ENCODE peak calls at places on chromosome 19, in six cellular contexts. One of them, this sample, is unnamed.

GRCh38 chr19:27745978-27746542 is 1466.9 kb downstream of the UQCRFS1 start:
- DNase-seq in tibial artery: no peak
- DNase-seq in AG04449: no peak
- DNase-seq in PC-9: no peak
- DNase-seq in AG10803: no peak
- DNase-seq in adrenal gland: no peak
- DNase-seq in this sample: no peak

GRCh38 chr19:33450689-33451088 is 70.9 kb downstream of the PEPD start:
- DNase-seq in AG04449: no peak
- DNase-seq in PC-9: no peak
- DNase-seq in tibial artery: no peak
- DNase-seq in adrenal gland: no peak
- DNase-seq in AG10803: no peak
- DNase-seq in this sample: no peak

GRCh38 chr19:50780753-50781480 is 9.3 kb upstream of the ACP4 start:
- DNase-seq in PC-9: no peak
- DNase-seq in AG10803: no peak
- DNase-seq in AG04449: no peak
- DNase-seq in adrenal gland: no peak
- DNase-seq in tibial artery: no peak
- DNase-seq in this sample: no peak

GRCh38 chr19:33365676-33366075 is 7.8 kb upstream of the CEBPG start:
- DNase-seq in AG04449: no peak
- DNase-seq in adrenal gland: no peak
- DNase-seq in PC-9: no peak
- DNase-seq in tibial artery: no peak
- DNase-seq in AG10803: no peak
- DNase-seq in this sample: no peak

GRCh38 chr19:20278342-20278741 is 111.3 kb downstream of the ZNF486 start:
- DNase-seq in AG04449: no peak
- DNase-seq in adrenal gland: no peak
- DNase-seq in PC-9: peak; percentile 47
- DNase-seq in AG10803: no peak
- DNase-seq in tibial artery: no peak
- DNase-seq in this sample: peak; percentile 9

GRCh38 chr19:19562665-19563347 is 24.7 kb downstream of the CILP2 start:
- DNase-seq in adrenal gland: no peak
- DNase-seq in AG04449: no peak
- DNase-seq in PC-9: no peak
- DNase-seq in AG10803: no peak
- DNase-seq in tibial artery: no peak
- DNase-seq in this sample: no peak

GRCh38 chr19:38045554-38046253 is 138.7 kb downstream of the SIPA1L3 start:
- DNase-seq in adrenal gland: no peak
- DNase-seq in PC-9: no peak
- DNase-seq in AG10803: no peak
- DNase-seq in AG04449: no peak
- DNase-seq in tibial artery: no peak
- DNase-seq in this sample: peak; percentile 37

GRCh38 chr19:36488816-36489138 is 584 bp downstream of the ZNF566 start:
- DNase-seq in PC-9: peak; percentile 38
- DNase-seq in tibial artery: no peak
- DNase-seq in AG04449: no peak
- DNase-seq in adrenal gland: peak; percentile 35
- DNase-seq in AG10803: peak; percentile 4
- DNase-seq in this sample: peak; percentile 74

GRCh38 chr19:36008336-36008978 is at the start of gene SYNE4:
- DNase-seq in adrenal gland: no peak
- DNase-seq in tibial artery: no peak
- DNase-seq in PC-9: peak; percentile 66
- DNase-seq in AG10803: no peak
- DNase-seq in AG04449: no peak
- DNase-seq in this sample: no peak

GRCh38 chr19:33410915-33411401 is 37.4 kb downstream of the CEBPG start:
- DNase-seq in AG10803: no peak
- DNase-seq in AG04449: no peak
- DNase-seq in adrenal gland: no peak
- DNase-seq in PC-9: no peak
- DNase-seq in tibial artery: no peak
- DNase-seq in this sample: no peak

GRCh38 chr19:55261671-55262126 is 2.9 kb upstream of the PPP6R1 start:
- DNase-seq in AG04449: no peak
- DNase-seq in PC-9: no peak
- DNase-seq in adrenal gland: no peak
- DNase-seq in AG10803: no peak
- DNase-seq in tibial artery: no peak
- DNase-seq in this sample: no peak

GRCh38 chr19:19406878-19407639 is 1.6 kb downstream of the GATAD2A start:
- DNase-seq in AG10803: peak; percentile 57
- DNase-seq in PC-9: peak; percentile 65
- DNase-seq in tibial artery: no peak
- DNase-seq in adrenal gland: peak; percentile 67
- DNase-seq in AG04449: no peak
- DNase-seq in this sample: peak; percentile 74

GRCh38 chr19:17243854-17244617 is 1.7 kb downstream of the NR2F6 start:
- DNase-seq in AG10803: peak; percentile 45
- DNase-seq in adrenal gland: peak; percentile 83
- DNase-seq in PC-9: peak; percentile 54
- DNase-seq in tibial artery: peak; percentile 83
- DNase-seq in AG04449: no peak
- DNase-seq in this sample: no peak

GRCh38 chr19:54478677-54479266 is 5.7 kb upstream of the CDC42EP5 start:
- DNase-seq in AG04449: no peak
- DNase-seq in adrenal gland: no peak
- DNase-seq in tibial artery: no peak
- DNase-seq in AG10803: peak; percentile 48
- DNase-seq in PC-9: peak; percentile 35
- DNase-seq in this sample: peak; percentile 68

GRCh38 chr19:49469828-49470614 is 4.0 kb upstream of the FLT3LG start:
- DNase-seq in tibial artery: no peak
- DNase-seq in PC-9: no peak
- DNase-seq in AG10803: no peak
- DNase-seq in adrenal gland: no peak
- DNase-seq in AG04449: no peak
- DNase-seq in this sample: peak; percentile 96
- TF ChIP-seq CTCF in tibial artery: no peak
- TF ChIP-seq CTCF in PC-9: no peak
- TF ChIP-seq CTCF in AG10803: peak; percentile 21
- TF ChIP-seq CTCF in adrenal gland: no peak
- TF ChIP-seq CTCF in AG04449: no peak
- TF ChIP-seq CTCF in this sample: peak; percentile 83

GRCh38 chr19:9786819-9787218 is 18.3 kb upstream of the ZNF846 start:
- DNase-seq in AG10803: no peak
- DNase-seq in AG04449: no peak
- DNase-seq in adrenal gland: no peak
- DNase-seq in tibial artery: no peak
- DNase-seq in PC-9: no peak
- DNase-seq in this sample: no peak
- H3K4me3 ChIP-seq in AG10803: no peak overlapping the region
- H3K4me3 ChIP-seq in AG04449: no peak overlapping the region
- H3K4me3 ChIP-seq in adrenal gland: no peak overlapping the region
- H3K4me3 ChIP-seq in tibial artery: no peak overlapping the region
- H3K4me3 ChIP-seq in PC-9: peak overlapping the region; percentile 62
- H3K4me3 ChIP-seq in this sample: no peak overlapping the region

GRCh38 chr19:58572818-58573657 is at the start of gene MZF1:
- DNase-seq in tibial artery: peak; percentile 100
- DNase-seq in adrenal gland: peak; percentile 100
- DNase-seq in AG04449: peak; percentile 100
- DNase-seq in AG10803: peak; percentile 100
- DNase-seq in PC-9: no peak
- DNase-seq in this sample: peak; percentile 100
- TF ChIP-seq CTCF in tibial artery: peak; percentile 48
- TF ChIP-seq CTCF in adrenal gland: peak; percentile 25
- TF ChIP-seq CTCF in AG04449: peak; percentile 33
- TF ChIP-seq CTCF in AG10803: peak; percentile 25
- TF ChIP-seq CTCF in PC-9: no peak
- TF ChIP-seq CTCF in this sample: peak; percentile 22

GRCh38 chr19:948842-949496 is 23.1 kb downstream of the ARID3A start:
- DNase-seq in PC-9: no peak
- DNase-seq in AG04449: no peak
- DNase-seq in AG10803: no peak
- DNase-seq in adrenal gland: no peak
- DNase-seq in tibial artery: no peak
- DNase-seq in this sample: peak; percentile 75

GRCh38 chr19:945401-946252 is 19.8 kb downstream of the ARID3A start:
- DNase-seq in AG04449: no peak
- DNase-seq in AG10803: no peak
- DNase-seq in PC-9: no peak
- DNase-seq in adrenal gland: no peak
- DNase-seq in tibial artery: no peak
- DNase-seq in this sample: no peak

GRCh38 chr19:947090-947706 is 21.4 kb downstream of the ARID3A start:
- DNase-seq in tibial artery: no peak
- DNase-seq in AG04449: no peak
- DNase-seq in AG10803: no peak
- DNase-seq in adrenal gland: no peak
- DNase-seq in PC-9: no peak
- DNase-seq in this sample: peak; percentile 79

GRCh38 chr19:950352-951066 is 24.7 kb downstream of the ARID3A start:
- DNase-seq in PC-9: no peak
- DNase-seq in AG10803: no peak
- DNase-seq in AG04449: no peak
- DNase-seq in adrenal gland: no peak
- DNase-seq in tibial artery: no peak
- DNase-seq in this sample: peak; percentile 45

GRCh38 chr19:947707-948533 is 22.1 kb downstream of the ARID3A start:
- DNase-seq in adrenal gland: peak; percentile 67
- DNase-seq in AG04449: no peak
- DNase-seq in PC-9: no peak
- DNase-seq in tibial artery: peak; percentile 85
- DNase-seq in AG10803: no peak
- DNase-seq in this sample: peak; percentile 98
- H3K4me3 ChIP-seq in adrenal gland: no peak overlapping the region
- H3K4me3 ChIP-seq in AG04449: no peak overlapping the region
- H3K4me3 ChIP-seq in PC-9: no peak overlapping the region
- H3K4me3 ChIP-seq in tibial artery: no peak overlapping the region
- H3K4me3 ChIP-seq in AG10803: no peak overlapping the region
- H3K4me3 ChIP-seq in this sample: peak overlapping the region; percentile 86

DNA sequence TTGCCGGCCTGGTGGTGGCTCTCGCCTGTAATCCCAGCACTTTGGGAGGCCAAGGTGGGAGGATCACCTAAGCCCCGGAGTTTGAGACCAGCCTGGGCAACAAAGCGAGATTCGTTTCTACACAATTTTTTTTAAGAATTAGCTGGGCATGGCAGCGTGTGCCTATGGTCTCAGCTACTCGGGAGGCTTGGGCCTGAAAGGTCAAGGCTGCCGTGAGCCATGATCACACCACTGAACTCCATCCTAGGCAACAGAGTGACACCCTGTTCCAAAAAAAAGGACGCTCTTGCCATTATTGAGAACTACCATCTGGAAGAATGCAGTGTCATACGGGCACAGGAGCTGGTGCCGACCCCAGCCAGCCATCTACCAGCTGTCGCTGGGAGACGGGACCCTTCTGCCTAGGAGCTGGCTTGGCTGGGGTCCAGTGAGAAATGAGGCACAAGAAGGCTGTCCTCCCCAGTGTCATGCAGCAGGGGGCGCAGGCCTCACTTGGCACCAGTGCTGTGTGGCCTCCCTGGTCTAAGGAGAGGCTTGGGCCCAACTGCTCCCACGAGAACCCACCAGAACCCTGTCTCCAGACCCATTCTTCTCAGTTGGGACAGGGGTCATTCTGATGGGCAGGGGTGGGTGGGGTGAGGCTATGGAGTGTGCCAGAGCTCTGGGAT is 12.2 kb upstream of the RELB start:
- DNase-seq in tibial artery: peak; percentile 74
- DNase-seq in PC-9: peak; percentile 38
- DNase-seq in AG04449: no peak
- DNase-seq in adrenal gland: peak; percentile 86
- DNase-seq in AG10803: peak; percentile 59
- DNase-seq in this sample: peak; percentile 79
- TF ChIP-seq CTCF in tibial artery: peak; percentile 52
- TF ChIP-seq CTCF in PC-9: peak; percentile 78
- TF ChIP-seq CTCF in AG04449: peak; percentile 85
- TF ChIP-seq CTCF in adrenal gland: peak; percentile 65
- TF ChIP-seq CTCF in AG10803: peak; percentile 62
- TF ChIP-seq CTCF in this sample: peak; percentile 89

GRCh38 chr19:40216777-40217026 is 1.5 kb downstream of the TTC9B start:
- DNase-seq in AG04449: no peak
- DNase-seq in tibial artery: no peak
- DNase-seq in PC-9: no peak
- DNase-seq in adrenal gland: no peak
- DNase-seq in AG10803: no peak
- DNase-seq in this sample: no peak
- H3K4me3 ChIP-seq in AG04449: no peak overlapping the region
- H3K4me3 ChIP-seq in tibial artery: no peak overlapping the region
- H3K4me3 ChIP-seq in PC-9: peak overlapping the region; percentile 73
- H3K4me3 ChIP-seq in adrenal gland: no peak overlapping the region
- H3K4me3 ChIP-seq in AG10803: no peak overlapping the region
- H3K4me3 ChIP-seq in this sample: no peak overlapping the region

GRCh38 chr19:48617146-48617937 is 1.6 kb downstream of the RPL18 start:
- DNase-seq in AG04449: no peak
- DNase-seq in AG10803: no peak
- DNase-seq in adrenal gland: peak; percentile 59
- DNase-seq in tibial artery: peak; percentile 60
- DNase-seq in PC-9: peak; percentile 56
- DNase-seq in this sample: no peak
- TF ChIP-seq CTCF in AG04449: no peak
- TF ChIP-seq CTCF in AG10803: no peak
- TF ChIP-seq CTCF in adrenal gland: peak; percentile 4
- TF ChIP-seq CTCF in tibial artery: no peak
- TF ChIP-seq CTCF in PC-9: no peak
- TF ChIP-seq CTCF in this sample: no peak

GRCh38 chr19:39428309-39429112 is 7.2 kb downstream of the RPS16 start:
- DNase-seq in tibial artery: peak; percentile 81
- DNase-seq in AG04449: no peak
- DNase-seq in adrenal gland: peak; percentile 83
- DNase-seq in AG10803: peak; percentile 93
- DNase-seq in PC-9: peak; percentile 28
- DNase-seq in this sample: no peak
- H3K4me3 ChIP-seq in tibial artery: peak overlapping the region; percentile 5
- H3K4me3 ChIP-seq in AG04449: peak overlapping the region; percentile 2
- H3K4me3 ChIP-seq in adrenal gland: no peak overlapping the region
- H3K4me3 ChIP-seq in AG10803: peak overlapping the region; percentile 20
- H3K4me3 ChIP-seq in PC-9: no peak overlapping the region
- H3K4me3 ChIP-seq in this sample: no peak overlapping the region